ENCODE peak calls at places on chromosomes 3 and 15, in seven cellular contexts. One of them, this sample, is unnamed.

GRCh38 chr3:8499181-8499611 is 2.4 kb upstream of the LMCD1 start:
- DNase-seq in progenitor cell of endocrine pancreas: no peak
- DNase-seq in HCT116: no peak
- DNase-seq in natural killer cell: no peak
- DNase-seq in tibial nerve: no peak
- DNase-seq in pancreas: no peak
- DNase-seq in AG04450: no peak
- DNase-seq in this sample: no peak

GRCh38 chr3:165839296-165840076 is 2.3 kb upstream of the BCHE start:
- DNase-seq in tibial nerve: no peak
- DNase-seq in progenitor cell of endocrine pancreas: no peak
- DNase-seq in pancreas: no peak
- DNase-seq in HCT116: no peak
- DNase-seq in natural killer cell: no peak
- DNase-seq in AG04450: no peak
- DNase-seq in this sample: no peak

GRCh38 chr3:186609247-186609868 is 3.5 kb upstream of the AHSG start:
- DNase-seq in progenitor cell of endocrine pancreas: no peak
- DNase-seq in AG04450: no peak
- DNase-seq in natural killer cell: no peak
- DNase-seq in pancreas: peak
- DNase-seq in HCT116: peak
- DNase-seq in tibial nerve: no peak
- DNase-seq in this sample: no peak

GRCh38 chr3:10602769-10603768 is 97.7 kb upstream of the ATP2B2 start:
- DNase-seq in tibial nerve: no peak
- DNase-seq in progenitor cell of endocrine pancreas: no peak
- DNase-seq in pancreas: no peak
- DNase-seq in HCT116: no peak
- DNase-seq in AG04450: no peak
- DNase-seq in natural killer cell: no peak
- DNase-seq in this sample: no peak

GRCh38 chr15:45802140-45802539 is 167.3 kb downstream of the SQOR start:
- DNase-seq in HCT116: no peak
- DNase-seq in pancreas: no peak
- DNase-seq in natural killer cell: no peak
- DNase-seq in AG04450: no peak
- DNase-seq in progenitor cell of endocrine pancreas: no peak
- DNase-seq in tibial nerve: no peak
- DNase-seq in this sample: no peak

GRCh38 chr15:56679247-56679646 is 54.1 kb downstream of the ZNF280D start:
- DNase-seq in progenitor cell of endocrine pancreas: no peak
- DNase-seq in natural killer cell: no peak
- DNase-seq in HCT116: no peak
- DNase-seq in AG04450: no peak
- DNase-seq in tibial nerve: no peak
- DNase-seq in pancreas: no peak
- DNase-seq in this sample: no peak

GRCh38 chr3:179558742-179559364 is 3.9 kb upstream of the ACTL6A start:
- DNase-seq in tibial nerve: peak
- DNase-seq in progenitor cell of endocrine pancreas: peak
- DNase-seq in natural killer cell: no peak
- DNase-seq in AG04450: no peak
- DNase-seq in HCT116: peak
- DNase-seq in pancreas: peak
- DNase-seq in this sample: no peak

GRCh38 chr3:24497942-24498341 is 3.3 kb upstream of the THRB start:
- DNase-seq in AG04450: no peak
- DNase-seq in natural killer cell: no peak
- DNase-seq in tibial nerve: no peak
- DNase-seq in HCT116: no peak
- DNase-seq in progenitor cell of endocrine pancreas: no peak
- DNase-seq in pancreas: no peak
- DNase-seq in this sample: no peak

GRCh38 chr3:135161425-135161824 is 366.4 kb downstream of the EPHB1 start:
- DNase-seq in progenitor cell of endocrine pancreas: no peak
- DNase-seq in natural killer cell: no peak
- DNase-seq in tibial nerve: no peak
- DNase-seq in AG04450: no peak
- DNase-seq in HCT116: no peak
- DNase-seq in pancreas: no peak
- DNase-seq in this sample: no peak

GRCh38 chr3:128486692-128487537 is 6.1 kb downstream of the GATA2 start:
- DNase-seq in tibial nerve: no peak
- DNase-seq in progenitor cell of endocrine pancreas: no peak
- DNase-seq in natural killer cell: no peak
- DNase-seq in HCT116: no peak
- DNase-seq in pancreas: peak
- DNase-seq in AG04450: no peak
- DNase-seq in this sample: peak

GRCh38 chr3:89578253-89578529 is 470.8 kb downstream of the EPHA3 start:
- DNase-seq in progenitor cell of endocrine pancreas: no peak
- DNase-seq in pancreas: no peak
- DNase-seq in AG04450: no peak
- DNase-seq in natural killer cell: no peak
- DNase-seq in tibial nerve: no peak
- DNase-seq in HCT116: no peak
- DNase-seq in this sample: no peak

GRCh38 chr3:50612234-50612972 is 829 bp upstream of the CISH start:
- DNase-seq in progenitor cell of endocrine pancreas: no peak
- DNase-seq in AG04450: no peak
- DNase-seq in tibial nerve: no peak
- DNase-seq in natural killer cell: no peak
- DNase-seq in pancreas: no peak
- DNase-seq in HCT116: no peak
- DNase-seq in this sample: no peak

GRCh38 chr3:50612973-50613851 is 1.6 kb upstream of the CISH start:
- DNase-seq in tibial nerve: no peak
- DNase-seq in progenitor cell of endocrine pancreas: no peak
- DNase-seq in AG04450: no peak
- DNase-seq in HCT116: no peak
- DNase-seq in natural killer cell: no peak
- DNase-seq in pancreas: no peak
- DNase-seq in this sample: no peak

GRCh38 chr3:50610181-50610971 is 1.2 kb downstream of the CISH start:
- DNase-seq in HCT116: no peak
- DNase-seq in pancreas: peak
- DNase-seq in natural killer cell: no peak
- DNase-seq in tibial nerve: no peak
- DNase-seq in AG04450: no peak
- DNase-seq in progenitor cell of endocrine pancreas: no peak
- DNase-seq in this sample: no peak

GRCh38 chr3:50610992-50611463 is 546 bp downstream of the CISH start:
- DNase-seq in AG04450: no peak
- DNase-seq in HCT116: no peak
- DNase-seq in tibial nerve: no peak
- DNase-seq in progenitor cell of endocrine pancreas: no peak
- DNase-seq in pancreas: no peak
- DNase-seq in natural killer cell: no peak
- DNase-seq in this sample: no peak

GRCh38 chr3:50611464-50612233 is at the start of gene CISH:
- DNase-seq in AG04450: peak
- DNase-seq in HCT116: no peak
- DNase-seq in pancreas: peak
- DNase-seq in tibial nerve: peak
- DNase-seq in progenitor cell of endocrine pancreas: peak
- DNase-seq in natural killer cell: peak
- DNase-seq in this sample: peak
- TF ChIP-seq CTCF in AG04450: peak
- TF ChIP-seq CTCF in HCT116: peak
- TF ChIP-seq CTCF in pancreas: no peak
- TF ChIP-seq CTCF in tibial nerve: peak
- TF ChIP-seq CTCF in progenitor cell of endocrine pancreas: peak
- TF ChIP-seq CTCF in natural killer cell: peak
- TF ChIP-seq CTCF in this sample: no peak

GRCh38 chr15:33298631-33299030 is 12.1 kb upstream of the RYR3 start:
- DNase-seq in tibial nerve: no peak
- DNase-seq in progenitor cell of endocrine pancreas: no peak
- DNase-seq in pancreas: no peak
- DNase-seq in HCT116: no peak
- DNase-seq in AG04450: no peak
- DNase-seq in natural killer cell: no peak
- DNase-seq in this sample: no peak

GRCh38 chr15:33296856-33297255 is 13.9 kb upstream of the RYR3 start:
- DNase-seq in tibial nerve: no peak
- DNase-seq in pancreas: no peak
- DNase-seq in natural killer cell: no peak
- DNase-seq in AG04450: no peak
- DNase-seq in progenitor cell of endocrine pancreas: no peak
- DNase-seq in HCT116: no peak
- DNase-seq in this sample: no peak

GRCh38 chr15:33293619-33294309 is 17.0 kb upstream of the RYR3 start:
- DNase-seq in pancreas: no peak
- DNase-seq in natural killer cell: no peak
- DNase-seq in tibial nerve: no peak
- DNase-seq in progenitor cell of endocrine pancreas: no peak
- DNase-seq in AG04450: no peak
- DNase-seq in HCT116: no peak
- DNase-seq in this sample: no peak

GRCh38 chr15:33292718-33293307 is 18.0 kb upstream of the RYR3 start:
- DNase-seq in AG04450: peak
- DNase-seq in progenitor cell of endocrine pancreas: peak
- DNase-seq in pancreas: peak
- DNase-seq in HCT116: peak
- DNase-seq in natural killer cell: no peak
- DNase-seq in tibial nerve: peak
- DNase-seq in this sample: no peak

GRCh38 chr15:33296050-33296449 is 14.7 kb upstream of the RYR3 start:
- DNase-seq in HCT116: no peak
- DNase-seq in pancreas: no peak
- DNase-seq in progenitor cell of endocrine pancreas: no peak
- DNase-seq in natural killer cell: no peak
- DNase-seq in tibial nerve: no peak
- DNase-seq in AG04450: no peak
- DNase-seq in this sample: no peak
- TF ChIP-seq CTCF in HCT116: no peak
- TF ChIP-seq CTCF in pancreas: no peak
- TF ChIP-seq CTCF in progenitor cell of endocrine pancreas: no peak
- TF ChIP-seq CTCF in natural killer cell: no peak
- TF ChIP-seq CTCF in tibial nerve: no peak
- TF ChIP-seq CTCF in AG04450: no peak
- TF ChIP-seq CTCF in this sample: no peak

GRCh38 chr3:43998374-43998840 is 243.3 kb upstream of the TOPAZ1 start:
- DNase-seq in natural killer cell: no peak
- DNase-seq in tibial nerve: no peak
- DNase-seq in pancreas: no peak
- DNase-seq in HCT116: no peak
- DNase-seq in AG04450: no peak
- DNase-seq in progenitor cell of endocrine pancreas: no peak
- DNase-seq in this sample: no peak

GRCh38 chr3:43995078-43995928 is 246.4 kb upstream of the TOPAZ1 start:
- DNase-seq in tibial nerve: no peak
- DNase-seq in pancreas: no peak
- DNase-seq in AG04450: no peak
- DNase-seq in HCT116: no peak
- DNase-seq in progenitor cell of endocrine pancreas: no peak
- DNase-seq in natural killer cell: no peak
- DNase-seq in this sample: peak

GRCh38 chr3:43995929-43996378 is 245.7 kb upstream of the TOPAZ1 start:
- DNase-seq in AG04450: no peak
- DNase-seq in tibial nerve: no peak
- DNase-seq in pancreas: no peak
- DNase-seq in natural killer cell: no peak
- DNase-seq in HCT116: no peak
- DNase-seq in progenitor cell of endocrine pancreas: no peak
- DNase-seq in this sample: peak

GRCh38 chr3:43997788-43998373 is 243.8 kb upstream of the TOPAZ1 start:
- DNase-seq in HCT116: no peak
- DNase-seq in natural killer cell: no peak
- DNase-seq in progenitor cell of endocrine pancreas: no peak
- DNase-seq in tibial nerve: no peak
- DNase-seq in pancreas: no peak
- DNase-seq in AG04450: no peak
- DNase-seq in this sample: no peak

GRCh38 chr3:43996379-43997301 is 245.0 kb upstream of the TOPAZ1 start:
- DNase-seq in tibial nerve: no peak
- DNase-seq in natural killer cell: no peak
- DNase-seq in pancreas: peak
- DNase-seq in AG04450: no peak
- DNase-seq in HCT116: no peak
- DNase-seq in progenitor cell of endocrine pancreas: no peak
- DNase-seq in this sample: peak
- TF ChIP-seq CTCF in tibial nerve: no peak
- TF ChIP-seq CTCF in natural killer cell: no peak
- TF ChIP-seq CTCF in pancreas: no peak
- TF ChIP-seq CTCF in AG04450: peak
- TF ChIP-seq CTCF in HCT116: no peak
- TF ChIP-seq CTCF in progenitor cell of endocrine pancreas: peak
- TF ChIP-seq CTCF in this sample: no peak

GRCh38 chr3:127472506-127472905 is 118.0 kb downstream of the TPRA1 start:
- DNase-seq in HCT116: no peak
- DNase-seq in AG04450: no peak
- DNase-seq in tibial nerve: no peak
- DNase-seq in progenitor cell of endocrine pancreas: no peak
- DNase-seq in natural killer cell: no peak
- DNase-seq in pancreas: no peak
- DNase-seq in this sample: no peak

GRCh38 chr3:127476936-127477335 is 113.6 kb downstream of the TPRA1 start:
- DNase-seq in progenitor cell of endocrine pancreas: no peak
- DNase-seq in AG04450: no peak
- DNase-seq in natural killer cell: no peak
- DNase-seq in tibial nerve: no peak
- DNase-seq in pancreas: no peak
- DNase-seq in HCT116: no peak
- DNase-seq in this sample: no peak

GRCh38 chr3:127475364-127475763 is 115.2 kb downstream of the TPRA1 start:
- DNase-seq in pancreas: no peak
- DNase-seq in HCT116: no peak
- DNase-seq in progenitor cell of endocrine pancreas: no peak
- DNase-seq in tibial nerve: no peak
- DNase-seq in AG04450: no peak
- DNase-seq in natural killer cell: no peak
- DNase-seq in this sample: no peak

GRCh38 chr3:127475975-127476374 is 114.6 kb downstream of the TPRA1 start:
- DNase-seq in HCT116: no peak
- DNase-seq in tibial nerve: no peak
- DNase-seq in pancreas: no peak
- DNase-seq in natural killer cell: no peak
- DNase-seq in AG04450: no peak
- DNase-seq in progenitor cell of endocrine pancreas: no peak
- DNase-seq in this sample: no peak

DNA sequence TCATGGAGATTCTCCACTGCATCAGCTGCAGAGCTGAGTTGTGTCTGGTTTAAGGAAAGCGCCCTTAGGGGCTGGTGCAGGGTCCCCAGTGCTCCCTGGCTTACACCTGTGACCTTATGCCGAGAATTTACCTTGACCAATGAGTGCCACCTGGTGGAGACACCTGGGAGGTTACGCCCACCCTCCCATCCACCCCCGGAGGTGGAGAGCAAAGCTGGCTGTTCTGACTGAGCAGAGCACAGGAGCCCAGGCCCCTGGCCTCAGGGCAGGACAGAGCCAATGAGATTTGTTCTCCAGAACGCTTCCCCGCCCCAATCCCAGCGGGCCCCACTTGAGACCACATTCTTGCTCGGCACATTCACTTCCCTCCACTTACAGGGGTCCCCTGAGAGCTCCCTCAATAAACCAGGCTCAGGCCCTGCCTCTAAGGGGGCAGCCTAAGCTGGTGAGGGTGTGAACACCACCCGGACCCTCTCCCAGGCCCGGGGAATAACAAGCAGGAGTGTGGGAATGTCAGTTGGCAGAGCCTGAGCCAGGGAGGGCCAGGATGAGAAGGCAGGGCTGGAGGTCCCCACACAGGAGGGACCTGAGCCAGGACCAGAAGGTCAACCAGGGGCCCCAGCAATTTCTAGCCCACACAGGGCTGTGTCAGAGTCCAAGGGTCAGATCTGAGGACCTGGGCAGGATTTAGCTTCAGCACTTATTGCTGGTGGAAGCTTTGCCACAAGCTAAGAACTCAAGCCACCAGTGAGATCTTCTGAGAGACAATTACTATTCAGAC is 117.1 kb downstream of the TPRA1 start:
- DNase-seq in AG04450: no peak
- DNase-seq in natural killer cell: no peak
- DNase-seq in HCT116: peak
- DNase-seq in pancreas: no peak
- DNase-seq in progenitor cell of endocrine pancreas: peak
- DNase-seq in tibial nerve: no peak
- DNase-seq in this sample: no peak
- TF ChIP-seq CTCF in AG04450: no peak
- TF ChIP-seq CTCF in natural killer cell: no peak
- TF ChIP-seq CTCF in HCT116: peak
- TF ChIP-seq CTCF in pancreas: no peak
- TF ChIP-seq CTCF in progenitor cell of endocrine pancreas: peak
- TF ChIP-seq CTCF in tibial nerve: no peak
- TF ChIP-seq CTCF in this sample: no peak

This sample was measured in activated B cell treated with CpG ODN at 0.5 μM for 24 hours.